ENCODE peak calls at places on chromosome 5, in nine cellular contexts. One of them, this sample, is unnamed. For H3K4me1, the result is how much of the 10 kb centered on the place peaks cover.

GRCh38 chr5:122129332-122129731 is at the start of gene ZNF474:
- DNase-seq in tibial artery: peak
- DNase-seq in spleen: no peak
- DNase-seq in GM23338: peak
- DNase-seq in heart left ventricle: peak
- DNase-seq in heart right ventricle: peak
- DNase-seq in tibial nerve: peak
- DNase-seq in GM23248: peak
- DNase-seq in uterus: peak
- DNase-seq in this sample: no peak

GRCh38 chr5:145903862-145904261 is 31.0 kb upstream of the GRXCR2 start:
- DNase-seq in tibial artery: no peak
- DNase-seq in spleen: no peak
- DNase-seq in GM23338: no peak
- DNase-seq in heart left ventricle: no peak
- DNase-seq in heart right ventricle: no peak
- DNase-seq in tibial nerve: no peak
- DNase-seq in GM23248: peak
- DNase-seq in uterus: no peak
- DNase-seq in this sample: no peak

GRCh38 chr5:167513383-167513782 is 778.1 kb upstream of the WWC1 start:
- DNase-seq in tibial artery: no peak
- DNase-seq in spleen: no peak
- DNase-seq in GM23338: no peak
- DNase-seq in heart left ventricle: no peak
- DNase-seq in heart right ventricle: no peak
- DNase-seq in tibial nerve: no peak
- DNase-seq in GM23248: no peak
- DNase-seq in uterus: no peak
- DNase-seq in this sample: no peak

GRCh38 chr5:31987985-31988710 is 186.0 kb downstream of the GOLPH3 start:
- DNase-seq in tibial artery: no peak
- DNase-seq in spleen: peak
- DNase-seq in GM23338: no peak
- DNase-seq in heart left ventricle: no peak
- DNase-seq in heart right ventricle: no peak
- DNase-seq in tibial nerve: no peak
- DNase-seq in GM23248: peak
- DNase-seq in uterus: no peak
- DNase-seq in this sample: no peak

GRCh38 chr5:1321576-1321975 is 23.3 kb downstream of the CLPTM1L start:
- DNase-seq in tibial artery: peak
- DNase-seq in spleen: peak
- DNase-seq in GM23338: no peak
- DNase-seq in heart left ventricle: no peak
- DNase-seq in heart right ventricle: no peak
- DNase-seq in tibial nerve: no peak
- DNase-seq in GM23248: no peak
- DNase-seq in uterus: no peak
- DNase-seq in this sample: peak

GRCh38 chr5:143101740-143102386 is 301.6 kb downstream of the NR3C1 start:
- DNase-seq in tibial artery: no peak
- DNase-seq in spleen: no peak
- DNase-seq in GM23338: no peak
- DNase-seq in heart left ventricle: no peak
- DNase-seq in heart right ventricle: peak
- DNase-seq in tibial nerve: no peak
- DNase-seq in GM23248: peak
- DNase-seq in uterus: no peak
- DNase-seq in this sample: no peak

GRCh38 chr5:76716456-76717157 is 681 bp downstream of the F2R start:
- DNase-seq in tibial artery: peak
- DNase-seq in spleen: peak
- DNase-seq in GM23338: peak
- DNase-seq in heart left ventricle: peak
- DNase-seq in heart right ventricle: peak
- DNase-seq in tibial nerve: no peak
- DNase-seq in GM23248: peak
- DNase-seq in uterus: no peak
- DNase-seq in this sample: no peak

GRCh38 chr5:121968910-121969607 is 7.3 kb downstream of the SRFBP1 start:
- DNase-seq in tibial artery: no peak
- DNase-seq in spleen: no peak
- DNase-seq in GM23338: no peak
- DNase-seq in heart left ventricle: no peak
- DNase-seq in heart right ventricle: no peak
- DNase-seq in tibial nerve: no peak
- DNase-seq in GM23248: peak
- DNase-seq in uterus: no peak
- DNase-seq in this sample: no peak

GRCh38 chr5:179549973-179550510 is 312 bp upstream of the RUFY1 start:
- DNase-seq in tibial artery: peak
- DNase-seq in spleen: peak
- DNase-seq in GM23338: no peak
- DNase-seq in heart left ventricle: no peak
- DNase-seq in heart right ventricle: no peak
- DNase-seq in tibial nerve: peak
- DNase-seq in GM23248: peak
- DNase-seq in uterus: no peak
- DNase-seq in this sample: peak

GRCh38 chr5:78568676-78569075 is 79.9 kb downstream of the LHFPL2 start:
- DNase-seq in tibial artery: no peak
- DNase-seq in spleen: no peak
- DNase-seq in GM23338: no peak
- DNase-seq in heart left ventricle: no peak
- DNase-seq in heart right ventricle: no peak
- DNase-seq in tibial nerve: no peak
- DNase-seq in GM23248: no peak
- DNase-seq in uterus: no peak
- DNase-seq in this sample: no peak

GRCh38 chr5:373710-374602 is 52.4 kb downstream of the AHRR start:
- DNase-seq in tibial artery: no peak
- DNase-seq in spleen: peak
- DNase-seq in GM23338: peak
- DNase-seq in heart left ventricle: no peak
- DNase-seq in heart right ventricle: peak
- DNase-seq in tibial nerve: no peak
- DNase-seq in GM23248: peak
- DNase-seq in uterus: no peak
- DNase-seq in this sample: peak

GRCh38 chr5:71973563-71973962 is 133.7 kb upstream of the MAP1B start:
- DNase-seq in tibial artery: no peak
- DNase-seq in spleen: no peak
- DNase-seq in GM23338: no peak
- DNase-seq in heart left ventricle: no peak
- DNase-seq in heart right ventricle: no peak
- DNase-seq in tibial nerve: no peak
- DNase-seq in GM23248: no peak
- DNase-seq in uterus: no peak
- DNase-seq in this sample: no peak
- H3K27ac ChIP-seq in tibial artery: peak
- H3K27ac ChIP-seq in spleen: peak
- H3K27ac ChIP-seq in GM23338: no peak
- H3K27ac ChIP-seq in heart left ventricle: peak
- H3K27ac ChIP-seq in heart right ventricle: peak
- H3K27ac ChIP-seq in tibial nerve: peak
- H3K27ac ChIP-seq in GM23248: no peak
- H3K27ac ChIP-seq in uterus: peak
- H3K27ac ChIP-seq in this sample: peak

DNA sequence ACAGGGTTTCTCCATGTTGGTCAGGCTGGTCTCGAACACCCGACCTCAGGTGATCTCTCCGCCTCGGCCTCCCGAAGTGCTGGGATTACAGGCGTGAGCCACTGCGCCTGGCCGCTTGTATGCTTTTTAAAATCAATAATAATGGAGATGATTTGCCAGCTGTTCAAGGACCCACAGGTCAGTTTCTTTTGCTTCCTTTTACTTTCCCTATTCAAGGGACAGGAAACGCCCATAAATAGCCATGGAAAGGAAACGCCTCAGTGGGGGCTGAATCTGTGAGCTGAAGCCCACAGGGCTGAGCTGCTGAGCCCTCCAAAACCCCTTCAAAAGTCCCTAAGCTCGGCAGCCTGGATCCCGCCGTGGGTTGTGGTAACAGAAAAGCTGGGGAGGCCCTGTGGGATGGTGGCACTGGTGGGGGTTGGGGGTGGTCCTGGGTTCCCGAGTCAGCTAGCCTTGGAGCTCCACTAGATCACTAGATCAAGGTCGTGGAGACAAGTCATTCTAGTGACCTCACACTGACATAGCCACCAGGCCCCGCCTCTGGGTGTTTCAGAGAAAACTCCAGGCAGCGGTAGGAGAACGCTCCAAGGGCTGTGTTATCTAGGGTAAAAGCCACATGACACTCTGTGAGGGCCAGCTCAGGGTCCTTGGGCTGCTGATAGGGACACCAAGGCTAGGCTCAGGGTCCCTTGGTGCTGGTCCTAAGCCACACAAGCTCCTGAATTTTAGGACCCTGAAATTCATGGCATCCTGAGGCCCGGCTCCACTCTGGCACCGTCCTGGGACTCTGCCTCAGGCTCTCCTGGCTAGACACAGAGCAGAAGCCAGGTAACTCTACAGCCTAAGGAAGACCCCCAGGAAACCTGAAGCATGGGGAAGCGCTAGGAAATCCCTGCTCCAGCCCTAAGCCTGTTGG is 18.0 kb upstream of the DUSP1 start:
- DNase-seq in tibial artery: peak
- DNase-seq in spleen: peak
- DNase-seq in GM23338: no peak
- DNase-seq in heart left ventricle: no peak
- DNase-seq in heart right ventricle: peak
- DNase-seq in tibial nerve: peak
- DNase-seq in GM23248: peak
- DNase-seq in uterus: no peak
- DNase-seq in this sample: no peak
- H3K4me1 ChIP-seq in tibial artery: half or more
- H3K4me1 ChIP-seq in spleen: half or more
- H3K4me1 ChIP-seq in GM23338: under half
- H3K4me1 ChIP-seq in heart left ventricle: under half
- H3K4me1 ChIP-seq in heart right ventricle: under half
- H3K4me1 ChIP-seq in tibial nerve: under half
- H3K4me1 ChIP-seq in GM23248: under half
- H3K4me1 ChIP-seq in uterus: under half
- H3K4me1 ChIP-seq in this sample: under half

GRCh38 chr5:123813251-123813650 is 301.3 kb downstream of the CSNK1G3 start:
- DNase-seq in tibial artery: no peak
- DNase-seq in spleen: no peak
- DNase-seq in GM23338: no peak
- DNase-seq in heart left ventricle: no peak
- DNase-seq in heart right ventricle: no peak
- DNase-seq in tibial nerve: no peak
- DNase-seq in GM23248: no peak
- DNase-seq in uterus: no peak
- DNase-seq in this sample: no peak

GRCh38 chr5:123810911-123811310 is 298.9 kb downstream of the CSNK1G3 start:
- DNase-seq in tibial artery: no peak
- DNase-seq in spleen: no peak
- DNase-seq in GM23338: peak
- DNase-seq in heart left ventricle: no peak
- DNase-seq in heart right ventricle: no peak
- DNase-seq in tibial nerve: no peak
- DNase-seq in GM23248: no peak
- DNase-seq in uterus: no peak
- DNase-seq in this sample: no peak

GRCh38 chr5:123814796-123815479 is 303.0 kb downstream of the CSNK1G3 start:
- DNase-seq in tibial artery: no peak
- DNase-seq in spleen: no peak
- DNase-seq in GM23338: peak
- DNase-seq in heart left ventricle: no peak
- DNase-seq in heart right ventricle: no peak
- DNase-seq in tibial nerve: no peak
- DNase-seq in GM23248: peak
- DNase-seq in uterus: no peak
- DNase-seq in this sample: no peak

GRCh38 chr5:123811771-123812170 is 299.8 kb downstream of the CSNK1G3 start:
- DNase-seq in tibial artery: no peak
- DNase-seq in spleen: no peak
- DNase-seq in GM23338: no peak
- DNase-seq in heart left ventricle: no peak
- DNase-seq in heart right ventricle: no peak
- DNase-seq in tibial nerve: no peak
- DNase-seq in GM23248: no peak
- DNase-seq in uterus: no peak
- DNase-seq in this sample: no peak

DNA sequence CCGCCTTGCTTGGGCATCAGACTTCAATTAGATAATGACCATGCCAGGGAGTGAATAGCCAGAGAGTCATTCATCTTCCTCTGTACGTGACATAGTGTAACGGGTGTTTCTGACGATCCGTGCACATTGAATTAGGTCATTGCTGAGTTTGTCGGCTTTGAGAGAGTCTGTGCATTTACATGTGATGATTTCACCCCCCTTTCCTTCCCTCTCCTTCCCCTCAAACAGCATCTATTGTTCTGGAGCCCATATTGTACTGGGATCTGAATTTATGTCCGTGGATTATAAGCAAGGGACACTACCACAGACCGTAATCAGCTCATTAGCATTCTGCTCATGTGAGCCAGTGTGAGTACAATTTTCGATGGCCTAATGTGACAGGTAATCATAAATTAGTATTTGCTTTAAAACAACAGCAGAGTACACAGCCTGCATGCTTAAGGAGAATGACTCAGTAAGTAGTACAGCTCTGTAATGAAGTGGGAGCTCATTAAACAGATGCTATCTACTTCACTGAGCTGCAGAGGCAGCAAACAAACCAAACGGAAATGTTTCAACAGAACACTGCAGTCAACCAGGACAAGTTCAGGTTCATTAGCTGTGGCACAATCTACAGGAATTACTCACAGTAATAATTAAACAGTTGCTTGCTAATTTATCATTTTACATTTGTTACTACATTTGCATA is 302.1 kb downstream of the CSNK1G3 start:
- DNase-seq in tibial artery: no peak
- DNase-seq in spleen: no peak
- DNase-seq in GM23338: no peak
- DNase-seq in heart left ventricle: no peak
- DNase-seq in heart right ventricle: no peak
- DNase-seq in tibial nerve: no peak
- DNase-seq in GM23248: peak
- DNase-seq in uterus: no peak
- DNase-seq in this sample: no peak
- H3K27ac ChIP-seq in tibial artery: no peak
- H3K27ac ChIP-seq in spleen: no peak
- H3K27ac ChIP-seq in GM23338: no peak
- H3K27ac ChIP-seq in heart left ventricle: peak
- H3K27ac ChIP-seq in heart right ventricle: peak
- H3K27ac ChIP-seq in tibial nerve: peak
- H3K27ac ChIP-seq in GM23248: no peak
- H3K27ac ChIP-seq in uterus: no peak
- H3K27ac ChIP-seq in this sample: no peak

DNA sequence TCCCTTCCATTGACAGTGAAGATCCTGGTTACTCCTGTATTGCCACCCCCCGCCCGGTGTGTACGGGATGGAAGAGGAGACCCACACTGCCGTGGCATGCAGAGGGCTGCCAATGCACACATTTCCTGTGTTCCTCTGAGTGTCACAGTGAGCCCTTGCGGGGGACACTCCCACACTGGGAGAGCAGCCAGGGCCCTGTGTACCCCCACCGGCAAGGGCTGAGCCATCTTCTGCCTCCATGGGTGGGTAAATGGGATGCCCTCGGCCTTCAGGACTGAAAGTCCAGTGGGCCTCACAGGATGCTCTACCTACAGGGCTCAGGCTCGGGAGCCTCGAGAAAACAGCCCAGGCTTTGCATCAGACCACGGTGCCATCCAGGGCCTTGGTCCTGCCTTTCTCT is 18.1 kb downstream of the IRX1 start:
- DNase-seq in tibial artery: no peak
- DNase-seq in spleen: no peak
- DNase-seq in GM23338: no peak
- DNase-seq in heart left ventricle: no peak
- DNase-seq in heart right ventricle: no peak
- DNase-seq in tibial nerve: no peak
- DNase-seq in GM23248: no peak
- DNase-seq in uterus: no peak
- DNase-seq in this sample: no peak
- H3K4me1 ChIP-seq in tibial artery: under half
- H3K4me1 ChIP-seq in spleen: under half
- H3K4me1 ChIP-seq in GM23338: under half
- H3K4me1 ChIP-seq in heart left ventricle: under half
- H3K4me1 ChIP-seq in heart right ventricle: under half
- H3K4me1 ChIP-seq in tibial nerve: under half
- H3K4me1 ChIP-seq in GM23248: half or more
- H3K4me1 ChIP-seq in uterus: under half
- H3K4me1 ChIP-seq in this sample: under half

This sample was measured in ascending aorta.